ENCODE peak calls at places on chromosomes 4 and X, in five cellular contexts. B, C, F, M and D are unnamed samples.

GRCh38 chr4:23171971-23172370 is 479.2 kb downstream of the GBA3 start:
- DNase-seq in B (no peak), F (no peak), C (no peak), M (no peak), D (no peak)

GRCh38 chrX:40154853-40155616 is 57.3 kb upstream of the BCOR start:
- DNase-seq in B (peak; percentile 77), F (peak; percentile 50), C (no peak), M (peak; percentile 75), D (peak; percentile 80)

GRCh38 chr4:62548108-62548524 is 1348.0 kb downstream of the ADGRL3 start:
- DNase-seq in B (no peak), F (no peak), C (no peak), M (peak; percentile 65), D (peak; percentile 86)

GRCh38 chr4:72110886-72111285 is 79.1 kb downstream of the NPFFR2 start:
- DNase-seq in F (no peak), B (peak; percentile 63), C (no peak), M (no peak), D (no peak)

GRCh38 chr4:105952596-105952995 is 57.3 kb downstream of the NPNT start:
- DNase-seq in B (no peak), C (no peak), F (no peak), M (no peak), D (no peak)

GRCh38 chr4:94603170-94603747 is 151.5 kb downstream of the PDLIM5 start:
- DNase-seq in C (no peak), M (no peak), B (peak; percentile 80), F (peak; percentile 96), D (no peak)

GRCh38 chrX:10591363-10592036 is 28.9 kb downstream of the MID1 start:
- DNase-seq in C (peak; percentile 75), M (no peak), F (no peak), B (no peak), D (no peak)

GRCh38 chr4:115171220-115171619 is 57.8 kb upstream of the NDST4 start:
- DNase-seq in M (no peak), F (no peak), C (no peak), B (no peak), D (no peak)

GRCh38 chr4:128565565-128566186 is 243.8 kb upstream of the JADE1 start:
- DNase-seq in C (peak; percentile 45), F (no peak), B (peak; percentile 47), M (peak; percentile 83), D (peak; percentile 78)

GRCh38 chr4:84852081-84852480 is 114.4 kb downstream of the WDFY3 start:
- DNase-seq in F (peak; percentile 43), C (no peak), M (no peak), B (no peak), D (no peak)

GRCh38 chr4:140342620-140343019 is 30.8 kb upstream of the SCOC start:
- DNase-seq in B (no peak), C (no peak), M (no peak), F (no peak), D (no peak)

GRCh38 chr4:147371661-147372060 is 109.2 kb upstream of the EDNRA start:
- DNase-seq in C (no peak), B (no peak), F (peak; percentile 75), M (no peak), D (no peak)

GRCh38 chr4:101222156-101222845 is 125.0 kb downstream of the PPP3CA start:
- DNase-seq in F (peak; percentile 14), C (no peak), M (no peak), B (no peak), D (no peak)

GRCh38 chr4:78693777-78694456 is 82.2 kb upstream of the BMP2K start:
- DNase-seq in F (no peak), M (no peak), B (peak; percentile 53), C (no peak), D (no peak)

GRCh38 chr4:58163172-58163571 is 1053.0 kb upstream of the IGFBP7 start:
- DNase-seq in M (no peak), B (no peak), F (no peak), C (no peak), D (no peak)

GRCh38 chrX:70087857-70088256 is 25.6 kb downstream of the OTUD6A start:
- DNase-seq in F (peak; percentile 40), M (no peak), B (peak; percentile 17), C (no peak), D (no peak)

GRCh38 chr4:139635966-139636365 is 29.7 kb upstream of the MGST2 start:
- DNase-seq in C (no peak), M (no peak), B (no peak), F (no peak), D (no peak)

GRCh38 chrX:131821945-131822622 is 201.0 kb upstream of the STK26 start:
- DNase-seq in F (peak; percentile 85), C (no peak), M (no peak), B (no peak), D (no peak)

GRCh38 chrX:117752745-117753144 is 363.9 kb downstream of the KLHL13 start:
- DNase-seq in F (no peak), M (no peak), C (no peak), B (no peak), D (no peak)

GRCh38 chrX:1554469-1555210 is 17.7 kb upstream of the P2RY8 start:
- DNase-seq in M (no peak), C (no peak), B (no peak), F (no peak), D (no peak)

GRCh38 chrX:1719270-1719669 is 104.4 kb downstream of the ASMT start:
- DNase-seq in C (no peak), M (no peak), F (no peak), B (no peak), D (peak; percentile 36)

GRCh38 chr4:149264093-149264733 is 551.4 kb downstream of the IQCM start:
- DNase-seq in B (peak; percentile 48), M (peak; percentile 46), C (peak; percentile 26), F (peak; percentile 74), D (peak; percentile 73)

GRCh38 chr4:125520258-125520990 is 205.7 kb downstream of the FAT4 start:
- DNase-seq in C (no peak), M (no peak), B (peak; percentile 34), F (peak; percentile 41), D (no peak)

GRCh38 chr4:168995537-168996295 is 14.3 kb downstream of the CBR4 start:
- DNase-seq in F (peak; percentile 19), C (no peak), B (peak; percentile 34), M (no peak), D (no peak)

GRCh38 chr4:38614198-38614597 is 49.8 kb upstream of the KLF3 start:
- DNase-seq in B (peak; percentile 63), F (peak; percentile 17), C (no peak), M (no peak), D (no peak)

GRCh38 chr4:8922481-8922880 is 50.8 kb upstream of the HMX1 start:
- DNase-seq in F (no peak), M (no peak), B (no peak), C (no peak), D (no peak)

GRCh38 chr4:159272341-159273125 is 169.7 kb downstream of the RAPGEF2 start:
- DNase-seq in C (no peak), M (no peak), B (peak; percentile 32), F (peak; percentile 55), D (no peak)

GRCh38 chr4:47577779-47578553 is 92.9 kb downstream of the ATP10D start:
- DNase-seq in C (no peak), M (no peak), F (peak; percentile 17), B (peak; percentile 34), D (no peak)

GRCh38 chr4:88104902-88105610 is 53.4 kb downstream of the ABCG2 start:
- DNase-seq in M (no peak), C (no peak), F (peak; percentile 88), B (peak; percentile 83), D (no peak)

DNA sequence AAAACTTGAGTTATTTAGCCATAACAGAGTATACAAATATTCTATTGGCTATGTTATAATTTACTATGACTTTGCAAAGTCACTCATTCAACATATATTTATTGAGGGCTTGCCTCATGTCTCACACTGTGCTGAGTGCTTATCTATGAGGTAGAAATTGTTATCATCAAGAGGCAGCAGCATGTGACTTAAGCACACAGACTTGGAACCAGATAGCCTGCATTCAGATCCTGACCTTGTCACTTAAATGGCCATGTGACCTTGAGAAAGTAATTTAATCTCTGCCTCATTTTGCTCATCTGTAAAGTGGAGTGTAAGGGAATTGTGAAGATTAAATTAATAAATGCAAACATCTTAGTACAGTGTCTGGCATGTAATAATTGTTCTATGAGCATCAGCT is 10.1 kb upstream of the EXOSC9 start:
- DNase-seq in F (peak; percentile 40), C (no peak), B (no peak), M (no peak), D (peak; percentile 9)
- H3K4me1 ChIP-seq in F (peaks cover 26% of the 10 kb centered on the region), C (peaks cover 4% of the 10 kb centered on the region), B (no peaks in the 10 kb centered on the region), M (peaks cover 7% of the 10 kb centered on the region), D (no peaks in the 10 kb centered on the region)

GRCh38 chr4:10317345-10317744 is 139.9 kb downstream of the ZNF518B start:
- DNase-seq in F (no peak), C (no peak), B (no peak), M (no peak), D (no peak)
- H4K8ac ChIP-seq in F (no peak overlapping the region), C (no peak overlapping the region), B (no peak overlapping the region), M (no peak overlapping the region), D (no peak overlapping the region)

DNA sequence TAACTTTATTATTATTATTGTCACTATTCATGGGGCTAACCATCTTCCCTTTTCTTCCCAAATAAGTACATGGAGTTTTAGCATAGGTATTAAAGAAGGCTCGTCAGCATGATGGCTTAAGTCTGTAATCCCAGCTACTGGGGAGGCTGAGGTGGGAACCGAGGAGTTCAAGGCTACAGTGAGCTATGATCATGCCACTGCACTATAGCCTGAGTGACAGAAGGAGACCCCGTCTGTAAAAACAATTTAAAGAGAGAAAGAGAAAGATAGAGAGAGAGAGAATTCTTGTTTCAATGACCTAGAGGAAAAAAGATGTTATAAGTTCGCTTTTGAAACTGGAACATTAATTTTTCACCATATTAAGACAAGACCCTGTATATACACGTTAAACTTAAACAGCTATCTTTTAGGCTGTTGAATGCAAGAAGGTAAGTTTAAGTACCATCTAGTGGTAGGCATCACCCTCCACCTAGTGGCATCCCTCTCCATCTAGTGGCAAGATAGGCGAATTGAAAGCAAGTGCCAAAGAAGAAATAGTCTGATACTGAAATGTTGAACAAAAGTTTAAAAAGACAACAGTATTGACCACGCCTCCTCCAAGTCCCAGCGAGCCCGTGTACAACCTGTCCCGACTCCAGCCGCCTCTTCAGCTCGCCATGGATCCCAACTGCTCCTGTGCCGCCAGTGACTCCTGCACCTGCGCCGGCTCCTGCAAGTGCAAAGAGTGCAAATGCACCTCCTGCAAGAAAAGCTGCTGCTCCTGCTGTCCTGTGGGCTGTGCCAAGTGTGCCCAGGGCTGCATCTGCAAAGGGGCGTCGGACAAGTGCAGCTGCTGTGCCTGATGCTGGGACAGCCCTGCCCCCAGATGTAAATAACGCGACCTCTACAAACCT is 26.0 kb upstream of the YTHDC1 start:
- DNase-seq in B (peak; percentile 67), M (peak; percentile 68), C (peak; percentile 29), F (peak; percentile 64), D (peak; percentile 82)
- H3K9ac ChIP-seq in B (no peak overlapping the region), M (no peak overlapping the region), C (no peak overlapping the region), F (no peak overlapping the region), D (peak overlapping the region; percentile 18)

GRCh38 chr4:37400326-37400881 is 155.9 kb downstream of the NWD2 start:
- DNase-seq in C (no peak), B (no peak), M (no peak), F (no peak), D (no peak)
- H3K4me1 ChIP-seq in C (no peaks in the 10 kb centered on the region), B (no peaks in the 10 kb centered on the region), M (no peaks in the 10 kb centered on the region), F (no peaks in the 10 kb centered on the region), D (no peaks in the 10 kb centered on the region)

GRCh38 chr4:54025582-54025981 is 38.8 kb downstream of the CHIC2 start:
- DNase-seq in B (no peak), F (no peak), M (no peak), C (no peak), D (no peak)
- H4K8ac ChIP-seq in B (no peak overlapping the region), F (no peak overlapping the region), M (no peak overlapping the region), C (no peak overlapping the region), D (no peak overlapping the region)